ENCODE peak calls at places on chromosomes 6 and 20, in six cellular contexts. J, L, X, H, M and D are unnamed samples.

GRCh38 chr6:170365581-170365980 is 59.0 kb downstream of the FAM120B start:
- ATAC-seq in J (no peak), L (no peak), X (no peak), H (no peak), M (no peak), D (no peak)

GRCh38 chr20:1391640-1392442 is 1.0 kb downstream of the FKBP1A start:
- ATAC-seq in J (no peak), L (peak; percentile 8), X (no peak), H (peak; percentile 11), M (no peak), D (no peak)

GRCh38 chr6:108363756-108364356 is 69.0 kb downstream of the AFG1L start:
- ATAC-seq in J (no peak), L (no peak), X (no peak), H (peak; percentile 32), M (no peak), D (no peak)

GRCh38 chr20:50399917-50400704 is 110.1 kb upstream of the PTPN1 start:
- ATAC-seq in J (peak; percentile 44), L (no peak), X (peak; percentile 74), H (peak; percentile 48), M (peak; percentile 79), D (no peak)

GRCh38 chr20:50409495-50409894 is 100.7 kb upstream of the PTPN1 start:
- ATAC-seq in J (no peak), L (no peak), X (no peak), H (no peak), M (no peak), D (peak; percentile 75)

GRCh38 chr20:43917380-43917779 is 2.7 kb downstream of the TOX2 start:
- ATAC-seq in J (no peak), L (no peak), X (no peak), H (no peak), M (no peak), D (no peak)

GRCh38 chr20:19466204-19466928 is 253.9 kb downstream of the SLC24A3 start:
- ATAC-seq in J (no peak), L (no peak), X (no peak), H (no peak), M (no peak), D (no peak)

GRCh38 chr20:60953311-60953710 is 298.8 kb upstream of the CDH4 start:
- ATAC-seq in J (no peak), L (no peak), X (no peak), H (no peak), M (no peak), D (no peak)

GRCh38 chr6:6811151-6812002 is 222.9 kb downstream of the LY86 start:
- ATAC-seq in J (peak; percentile 79), L (peak; percentile 76), X (peak; percentile 75), H (peak; percentile 33), M (peak; percentile 83), D (peak; percentile 56)

GRCh38 chr6:125662301-125662700 is 87.1 kb upstream of the HEY2 start:
- ATAC-seq in J (no peak), L (no peak), X (no peak), H (no peak), M (no peak), D (no peak)

GRCh38 chr20:63696628-63697356 is at the start of gene TNFRSF6B:
- ATAC-seq in J (peak; percentile 0), L (no peak), X (peak; percentile 21), H (no peak), M (no peak), D (no peak)

GRCh38 chr6:56684342-56685101 is 41.8 kb upstream of the DST start:
- ATAC-seq in J (no peak), L (no peak), X (peak; percentile 64), H (no peak), M (no peak), D (no peak)

GRCh38 chr20:35108921-35109320 is 16.3 kb upstream of the TRPC4AP start:
- ATAC-seq in J (no peak), L (no peak), X (no peak), H (no peak), M (no peak), D (no peak)

GRCh38 chr20:62636446-62636845 is 5.9 kb upstream of the SLCO4A1 start:
- ATAC-seq in J (no peak), L (peak; percentile 24), X (no peak), H (no peak), M (no peak), D (no peak)

GRCh38 chr20:46903256-46903655 is 8.6 kb downstream of the EYA2 start:
- ATAC-seq in J (no peak), L (no peak), X (no peak), H (no peak), M (no peak), D (no peak)

GRCh38 chr6:169243154-169243553 is 10.5 kb downstream of the THBS2 start:
- ATAC-seq in J (no peak), L (no peak), X (no peak), H (peak; percentile 42), M (no peak), D (no peak)

DNA sequence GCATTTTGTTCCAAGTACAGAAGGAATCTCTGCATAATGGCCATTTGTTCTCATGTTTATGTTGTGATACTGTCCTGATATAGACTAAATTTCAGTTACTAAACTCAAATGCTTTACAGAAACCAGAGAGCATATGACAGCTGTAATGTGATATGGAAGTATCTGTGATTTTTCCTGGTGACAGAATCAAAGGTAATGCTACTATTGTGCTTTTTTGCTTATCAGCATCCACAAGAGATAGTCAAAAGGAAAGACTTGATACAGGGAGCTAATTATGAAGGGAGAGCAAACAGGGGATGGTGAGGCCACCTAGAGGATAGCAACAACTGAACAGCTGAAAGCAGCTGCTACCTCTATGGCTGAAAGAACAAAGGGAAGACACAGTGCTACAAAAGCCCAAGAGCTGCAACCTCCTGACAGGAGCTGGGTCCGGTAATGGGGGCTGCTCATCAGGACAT is 181.4 kb downstream of the PHF3 start:
- ATAC-seq in J (no peak), L (peak; percentile 83), X (peak; percentile 98), H (no peak), M (peak; percentile 88), D (no peak)
- TF ChIP-seq CTCF in J (no peak), L (peak; percentile 6), X (peak; percentile 55), H (no peak), M (no peak), D (no peak)

GRCh38 chr6:140571139-140571538 is 1196.7 kb upstream of the CITED2 start:
- ATAC-seq in J (no peak), L (no peak), X (no peak), H (no peak), M (no peak), D (no peak)
- TF ChIP-seq EP300 in J (no peak), L (no peak), X (no peak), H (no peak), M (no peak), D (no peak)

GRCh38 chr6:28764761-28765282 is 159.0 kb downstream of the TRIM27 start:
- ATAC-seq in J (no peak), L (no peak), X (no peak), H (no peak), M (peak; percentile 21), D (no peak)
- H3K4me3 ChIP-seq in J (no peak overlapping the region), L (no peak overlapping the region), X (no peak overlapping the region), H (peak overlapping the region; percentile 48), M (peak overlapping the region; percentile 41), D (no peak overlapping the region)

GRCh38 chr6:138531387-138531786 is 32.1 kb upstream of the NHSL1 start:
- ATAC-seq in J (no peak), L (no peak), X (no peak), H (no peak), M (no peak), D (no peak)

GRCh38 chr6:138528137-138528536 is 28.8 kb upstream of the NHSL1 start:
- ATAC-seq in J (no peak), L (no peak), X (no peak), H (no peak), M (no peak), D (no peak)

GRCh38 chr6:138527376-138528092 is 28.2 kb upstream of the NHSL1 start:
- ATAC-seq in J (peak; percentile 24), L (no peak), X (peak; percentile 45), H (no peak), M (no peak), D (no peak)

GRCh38 chr6:138528986-138529385 is 29.7 kb upstream of the NHSL1 start:
- ATAC-seq in J (no peak), L (no peak), X (no peak), H (no peak), M (no peak), D (no peak)

GRCh38 chr6:138529510-138529909 is 30.2 kb upstream of the NHSL1 start:
- ATAC-seq in J (no peak), L (no peak), X (no peak), H (no peak), M (no peak), D (no peak)
- TF ChIP-seq CTCF in J (no peak), L (no peak), X (no peak), H (no peak), M (no peak), D (no peak)

GRCh38 chr6:36350681-36351091 is 14.0 kb upstream of the BNIP5 start:
- ATAC-seq in J (peak; percentile 68), L (no peak), X (no peak), H (peak; percentile 51), M (no peak), D (peak; percentile 25)
- TF ChIP-seq EP300 in J (no peak), L (no peak), X (no peak), H (peak; percentile 92), M (no peak), D (no peak)

GRCh38 chr20:41318271-41318649 is 729 bp upstream of the ZHX3 start:
- ATAC-seq in J (no peak), L (no peak), X (peak; percentile 4), H (no peak), M (no peak), D (no peak)
- H3K4me3 ChIP-seq in J (no peak overlapping the region), L (peak overlapping the region; percentile 84), X (peak overlapping the region; percentile 75), H (peak overlapping the region; percentile 93), M (peak overlapping the region; percentile 73), D (peak overlapping the region; percentile 87)

DNA sequence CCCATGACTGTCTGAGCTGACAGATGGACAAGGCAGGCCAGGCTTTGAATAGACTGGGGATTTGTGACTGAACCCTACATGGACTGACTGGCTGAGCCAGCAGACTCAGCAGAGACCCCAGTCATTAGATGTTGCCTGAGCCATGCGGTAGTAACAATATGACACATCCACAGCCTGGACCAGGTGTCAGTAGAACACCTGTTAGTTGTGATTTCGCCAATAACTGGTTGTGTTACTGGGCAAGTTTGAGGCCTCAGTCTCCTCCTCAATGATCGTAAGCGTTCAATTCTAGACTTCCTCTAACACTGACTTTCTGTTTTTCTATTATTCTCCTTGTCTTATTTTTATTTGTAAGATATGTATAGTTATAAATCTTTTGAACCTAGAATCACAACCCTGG is 311.9 kb upstream of the MAP3K7 start:
- ATAC-seq in J (no peak), L (no peak), X (no peak), H (no peak), M (no peak), D (no peak)
- TF ChIP-seq CTCF in J (no peak), L (no peak), X (no peak), H (no peak), M (no peak), D (no peak)

GRCh38 chr20:11350126-11351005 is 567.3 kb upstream of the BTBD3 start:
- ATAC-seq in J (no peak), L (no peak), X (no peak), H (no peak), M (no peak), D (peak; percentile 79)
- TF ChIP-seq EP300 in J (no peak), L (no peak), X (no peak), H (no peak), M (no peak), D (no peak)

GRCh38 chr6:75493400-75494064 is at the start of gene FILIP1:
- ATAC-seq in J (peak; percentile 90), L (peak; percentile 44), X (no peak), H (peak; percentile 67), M (peak; percentile 75), D (peak; percentile 84)
- H3K4me3 ChIP-seq in J (peak within 1 kb of the TSS; percentile 5), L (peak within 1 kb of the TSS; percentile 39), X (no peak within 1 kb of the TSS), H (no peak within 1 kb of the TSS), M (peak within 1 kb of the TSS; percentile 43), D (peak within 1 kb of the TSS; percentile 49)